ENCODE peak calls at places on chromosome 15, in nine cellular contexts. J is uterus, B is fibroblast of the aortic adventitia, Z is GM20000, X is choroid plexus epithelial cell, F is GM23338, G is breast epithelium, E is AG04450, Q is dorsolateral prefrontal cortex. R is an unnamed sample.

GRCh38 chr15:64521726-64522164 is 61.4 kb downstream of the ZNF609 start:
- DNase-seq in B (peak; percentile 88), Q (peak; percentile 83), J (no peak), Z (no peak), X (peak; percentile 38), G (peak; percentile 59), E (no peak), F (peak; percentile 66), R (peak; percentile 16)

GRCh38 chr15:53580371-53580770 is 179.1 kb downstream of the WDR72 start:
- DNase-seq in J (no peak), B (no peak), F (no peak), Q (peak; percentile 9), X (no peak), G (peak; percentile 27), Z (no peak), E (no peak), R (no peak)

GRCh38 chr15:84755736-84756527 is 7.5 kb downstream of the ZNF592 start:
- DNase-seq in X (no peak), E (no peak), G (no peak), F (peak; percentile 16), J (no peak), Q (no peak), Z (no peak), B (no peak), R (no peak)

GRCh38 chr15:52351206-52351907 is 55.8 kb upstream of the MYO5C start:
- DNase-seq in G (no peak), Z (no peak), F (no peak), X (no peak), Q (no peak), B (peak; percentile 93), E (no peak), J (no peak), R (no peak)

GRCh38 chr15:80512729-80513670 is 108.8 kb downstream of the ARNT2 start:
- DNase-seq in G (no peak), X (peak; percentile 42), B (peak; percentile 29), Z (no peak), J (no peak), F (peak; percentile 19), E (no peak), Q (no peak), R (no peak)

GRCh38 chr15:91956026-91956723 is 102.7 kb downstream of the SLCO3A1 start:
- DNase-seq in B (peak; percentile 84), G (peak; percentile 69), X (peak; percentile 3), Q (no peak), F (peak; percentile 43), J (no peak), Z (no peak), E (no peak), R (no peak)

GRCh38 chr15:60568301-60568742 is 89.4 kb upstream of the ICE2 start:
- DNase-seq in E (no peak), Q (no peak), Z (peak; percentile 65), F (peak; percentile 68), B (no peak), X (no peak), G (no peak), J (no peak), R (no peak)

GRCh38 chr15:70212963-70213315 is 115.2 kb upstream of the TLE3 start:
- DNase-seq in Q (no peak), Z (no peak), G (no peak), J (no peak), F (peak; percentile 46), X (no peak), B (no peak), E (no peak), R (no peak)

GRCh38 chr15:74176262-74177208 is 3.0 kb downstream of the ISLR start:
- DNase-seq in E (no peak), X (peak; percentile 34), Z (no peak), G (peak; percentile 15), F (peak; percentile 44), J (peak; percentile 15), B (no peak), Q (no peak), R (no peak)

GRCh38 chr15:83081256-83082014 is 14.4 kb upstream of the BTBD1 start:
- DNase-seq in Q (no peak), E (no peak), Z (no peak), F (no peak), B (no peak), G (no peak), J (no peak), X (no peak), R (no peak)

GRCh38 chr15:47705601-47706000 is 11.7 kb upstream of the SEMA6D start:
- DNase-seq in G (no peak), Z (no peak), E (no peak), F (no peak), J (no peak), B (no peak), Q (no peak), X (no peak), R (no peak)

GRCh38 chr15:89775815-89776214 is 317 bp upstream of the MESP2 start:
- DNase-seq in B (no peak), E (no peak), Z (no peak), Q (no peak), X (no peak), G (no peak), F (no peak), J (no peak), R (no peak)

GRCh38 chr15:89777073-89777820 is 1.1 kb downstream of the MESP2 start:
- DNase-seq in F (peak; percentile 40), X (no peak), B (no peak), Z (no peak), Q (no peak), G (no peak), J (no peak), E (no peak), R (no peak)

GRCh38 chr15:89774492-89774891 is 1.6 kb upstream of the MESP2 start:
- DNase-seq in G (no peak), Z (no peak), X (no peak), B (no peak), J (no peak), Q (no peak), E (no peak), F (no peak), R (no peak)

GRCh38 chr15:89777821-89778380 is 1.8 kb downstream of the MESP2 start:
- DNase-seq in X (no peak), E (no peak), F (no peak), Z (no peak), G (no peak), Q (no peak), J (no peak), B (no peak), R (no peak)

GRCh38 chr15:89776274-89777072 is at the start of gene MESP2:
- DNase-seq in E (no peak), G (no peak), J (peak; percentile 76), Z (peak; percentile 94), F (peak; percentile 94), X (peak; percentile 78), B (peak; percentile 76), Q (peak; percentile 56), R (no peak)
- TF ChIP-seq CTCF in E (peak; percentile 44), G (no peak), J (peak; percentile 45), Z (no peak), F (peak; percentile 32), X (peak; percentile 40), B (peak; percentile 52), Q (peak; percentile 58), R (peak; percentile 39)

DNA sequence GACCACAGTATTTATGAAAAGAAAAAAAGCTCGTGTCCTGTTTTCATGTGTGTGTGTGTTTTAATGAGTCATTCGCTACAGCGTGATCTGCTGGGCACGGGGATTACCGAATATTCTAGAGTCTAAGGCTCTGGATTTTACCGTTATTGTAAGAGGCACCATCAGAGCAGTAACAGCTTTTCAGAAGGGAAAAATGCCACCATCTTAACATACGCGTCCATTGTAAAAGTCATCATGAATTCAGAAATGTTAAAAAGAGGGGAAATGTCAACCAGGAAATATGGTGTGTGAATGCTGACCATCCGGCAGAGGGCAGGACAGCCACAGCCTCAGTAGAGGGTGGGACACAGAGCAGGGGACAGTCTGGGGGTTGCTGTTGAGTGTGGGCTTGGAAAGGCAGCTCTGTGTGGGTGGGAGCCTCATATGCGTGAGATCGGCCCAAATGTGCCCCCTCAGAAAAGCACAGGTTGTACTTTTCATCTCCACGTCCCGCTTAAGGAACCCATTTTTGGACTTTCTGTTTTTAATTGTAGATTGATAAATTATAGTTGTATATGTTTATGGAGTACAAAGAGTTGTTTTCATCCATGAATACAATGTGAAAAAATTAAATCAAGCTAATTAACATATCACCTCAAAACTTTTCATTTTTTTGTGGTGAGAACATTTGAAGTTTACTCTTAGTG is 69.6 kb downstream of the ASB7 start:
- DNase-seq in F (peak; percentile 35), J (peak; percentile 29), E (no peak), Z (peak; percentile 63), B (peak; percentile 61), Q (no peak), G (no peak), X (peak; percentile 54), R (no peak)
- TF ChIP-seq CTCF in F (peak; percentile 53), J (peak; percentile 34), E (peak; percentile 72), Z (peak; percentile 23), B (peak; percentile 72), Q (peak; percentile 36), G (peak; percentile 44), X (peak; percentile 93), R (peak; percentile 88)

GRCh38 chr15:76195506-76196285 is 115.6 kb downstream of the ETFA start:
- DNase-seq in E (no peak), Q (no peak), X (no peak), B (no peak), Z (no peak), G (no peak), F (no peak), J (no peak), R (no peak)

GRCh38 chr15:76197703-76198455 is 113.4 kb downstream of the ETFA start:
- DNase-seq in J (no peak), G (no peak), Q (no peak), E (no peak), B (no peak), X (no peak), Z (no peak), F (no peak), R (no peak)

GRCh38 chr15:76196949-76197315 is 114.3 kb downstream of the ETFA start:
- DNase-seq in Q (peak; percentile 64), J (no peak), B (no peak), F (no peak), Z (no peak), E (no peak), G (peak; percentile 22), X (no peak), R (no peak)

GRCh38 chr15:76198456-76199105 is 112.7 kb downstream of the ETFA start:
- DNase-seq in Z (no peak), B (no peak), Q (no peak), J (no peak), X (no peak), E (no peak), G (no peak), F (no peak), R (no peak)

GRCh38 chr15:76196286-76196948 is 114.9 kb downstream of the ETFA start:
- DNase-seq in E (peak; percentile 75), G (peak; percentile 66), Z (no peak), J (peak; percentile 93), B (peak; percentile 81), F (no peak), Q (peak; percentile 33), X (peak; percentile 85), R (peak; percentile 64)
- TF ChIP-seq CTCF in E (no peak), G (no peak), Z (no peak), J (no peak), B (no peak), F (no peak), Q (peak; percentile 2), X (peak; percentile 11), R (no peak)

DNA sequence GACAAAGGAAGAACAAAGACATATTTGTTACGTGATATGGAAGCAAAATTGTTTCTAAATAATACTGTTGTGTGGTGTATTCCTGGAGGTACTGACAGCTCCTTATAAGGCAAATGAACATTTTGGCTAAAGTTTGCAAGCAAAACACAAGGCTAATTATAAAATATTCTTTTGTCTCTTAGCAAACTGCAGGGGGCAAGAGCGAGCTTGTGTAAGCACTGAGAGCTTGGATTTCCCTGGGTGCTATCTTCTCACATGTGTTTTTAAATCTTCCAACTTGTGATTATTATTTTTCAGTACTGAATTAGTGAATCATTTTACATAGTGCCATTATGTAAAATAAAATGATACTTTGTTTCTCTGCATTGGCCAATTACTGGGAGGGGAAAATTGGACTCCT is 611.4 kb downstream of the AGBL1 start:
- DNase-seq in G (no peak), J (no peak), Q (no peak), Z (no peak), E (no peak), F (peak; percentile 60), X (peak; percentile 0), B (no peak), R (no peak)
- TF ChIP-seq CTCF in G (no peak), J (no peak), Q (peak; percentile 44), Z (no peak), E (no peak), F (peak; percentile 43), X (no peak), B (no peak), R (no peak)

R was measured in AG09309.